ENCODE peak calls at places on chromosome 12, in nine cellular contexts. One of them, this sample, is unnamed.

GRCh38 chr12:116919247-116919671 is 8.5 kb downstream of the FBXW8 start:
- DNase-seq in GM12878: no peak
- DNase-seq in WTC11: no peak
- DNase-seq in H1: no peak
- DNase-seq in A549: no peak
- DNase-seq in K562: peak; percentile 83
- DNase-seq in SK-N-SH: no peak
- DNase-seq in endothelial cell of umbilical vein: no peak
- DNase-seq in HCT116: no peak
- DNase-seq in this sample: peak; percentile 94

GRCh38 chr12:7439579-7440505 is 4.1 kb downstream of the CD163L1 start:
- DNase-seq in GM12878: no peak
- DNase-seq in WTC11: peak; percentile 84
- DNase-seq in H1: peak; percentile 77
- DNase-seq in A549: peak; percentile 53
- DNase-seq in K562: peak; percentile 76
- DNase-seq in SK-N-SH: peak; percentile 70
- DNase-seq in endothelial cell of umbilical vein: peak; percentile 65
- DNase-seq in HCT116: no peak
- DNase-seq in this sample: peak; percentile 83

GRCh38 chr12:126182619-126183236 is 1117.5 kb downstream of the AACS start:
- DNase-seq in GM12878: no peak
- DNase-seq in WTC11: no peak
- DNase-seq in H1: no peak
- DNase-seq in A549: no peak
- DNase-seq in K562: no peak
- DNase-seq in SK-N-SH: no peak
- DNase-seq in endothelial cell of umbilical vein: no peak
- DNase-seq in HCT116: no peak
- DNase-seq in this sample: peak; percentile 11

GRCh38 chr12:109170335-109170734 is 53.9 kb downstream of the ACACB start:
- DNase-seq in GM12878: no peak
- DNase-seq in WTC11: no peak
- DNase-seq in H1: no peak
- DNase-seq in A549: no peak
- DNase-seq in K562: no peak
- DNase-seq in SK-N-SH: no peak
- DNase-seq in endothelial cell of umbilical vein: peak; percentile 15
- DNase-seq in HCT116: no peak
- DNase-seq in this sample: no peak

GRCh38 chr12:71128191-71128590 is 29.6 kb downstream of the TSPAN8 start:
- DNase-seq in GM12878: no peak
- DNase-seq in WTC11: no peak
- DNase-seq in H1: no peak
- DNase-seq in A549: no peak
- DNase-seq in K562: no peak
- DNase-seq in SK-N-SH: no peak
- DNase-seq in endothelial cell of umbilical vein: no peak
- DNase-seq in HCT116: no peak
- DNase-seq in this sample: no peak

GRCh38 chr12:20142956-20143355 is 225.4 kb upstream of the PDE3A start:
- DNase-seq in GM12878: no peak
- DNase-seq in WTC11: no peak
- DNase-seq in H1: no peak
- DNase-seq in A549: no peak
- DNase-seq in K562: no peak
- DNase-seq in SK-N-SH: peak; percentile 7
- DNase-seq in endothelial cell of umbilical vein: no peak
- DNase-seq in HCT116: no peak
- DNase-seq in this sample: no peak

GRCh38 chr12:114409796-114410520 is 4.0 kb upstream of the TBX5 start:
- DNase-seq in GM12878: no peak
- DNase-seq in WTC11: no peak
- DNase-seq in H1: no peak
- DNase-seq in A549: no peak
- DNase-seq in K562: no peak
- DNase-seq in SK-N-SH: no peak
- DNase-seq in endothelial cell of umbilical vein: no peak
- DNase-seq in HCT116: no peak
- DNase-seq in this sample: no peak

GRCh38 chr12:91926810-91927209 is 218.8 kb downstream of the BTG1 start:
- DNase-seq in GM12878: no peak
- DNase-seq in WTC11: no peak
- DNase-seq in H1: no peak
- DNase-seq in A549: peak; percentile 40
- DNase-seq in K562: no peak
- DNase-seq in SK-N-SH: no peak
- DNase-seq in endothelial cell of umbilical vein: peak; percentile 85
- DNase-seq in HCT116: no peak
- DNase-seq in this sample: no peak

GRCh38 chr12:8081228-8081920 is 700 bp upstream of the NECAP1 start:
- DNase-seq in GM12878: no peak
- DNase-seq in WTC11: no peak
- DNase-seq in H1: no peak
- DNase-seq in A549: no peak
- DNase-seq in K562: peak; percentile 26
- DNase-seq in SK-N-SH: no peak
- DNase-seq in endothelial cell of umbilical vein: no peak
- DNase-seq in HCT116: no peak
- DNase-seq in this sample: peak; percentile 34

GRCh38 chr12:124391340-124392261 is 96.7 kb downstream of the RFLNA start:
- DNase-seq in GM12878: peak; percentile 28
- DNase-seq in WTC11: no peak
- DNase-seq in H1: no peak
- DNase-seq in A549: no peak
- DNase-seq in K562: peak; percentile 44
- DNase-seq in SK-N-SH: no peak
- DNase-seq in endothelial cell of umbilical vein: peak; percentile 42
- DNase-seq in HCT116: peak; percentile 29
- DNase-seq in this sample: peak; percentile 96

GRCh38 chr12:26044007-26044394 is 80.8 kb downstream of the BHLHE41 start:
- DNase-seq in GM12878: no peak
- DNase-seq in WTC11: no peak
- DNase-seq in H1: no peak
- DNase-seq in A549: no peak
- DNase-seq in K562: no peak
- DNase-seq in SK-N-SH: no peak
- DNase-seq in endothelial cell of umbilical vein: no peak
- DNase-seq in HCT116: no peak
- DNase-seq in this sample: no peak

GRCh38 chr12:12774791-12775190 is 10.7 kb upstream of the APOLD1 start:
- DNase-seq in GM12878: no peak
- DNase-seq in WTC11: no peak
- DNase-seq in H1: no peak
- DNase-seq in A549: no peak
- DNase-seq in K562: no peak
- DNase-seq in SK-N-SH: no peak
- DNase-seq in endothelial cell of umbilical vein: no peak
- DNase-seq in HCT116: no peak
- DNase-seq in this sample: no peak

GRCh38 chr12:111407371-111408115 is 1.8 kb downstream of the SH2B3 start:
- DNase-seq in GM12878: no peak
- DNase-seq in WTC11: no peak
- DNase-seq in H1: no peak
- DNase-seq in A549: no peak
- DNase-seq in K562: no peak
- DNase-seq in SK-N-SH: peak; percentile 43
- DNase-seq in endothelial cell of umbilical vein: no peak
- DNase-seq in HCT116: no peak
- DNase-seq in this sample: no peak

GRCh38 chr12:13390381-13390856 is 193.9 kb downstream of the EMP1 start:
- DNase-seq in GM12878: no peak
- DNase-seq in WTC11: no peak
- DNase-seq in H1: peak; percentile 41
- DNase-seq in A549: peak; percentile 76
- DNase-seq in K562: no peak
- DNase-seq in SK-N-SH: peak; percentile 69
- DNase-seq in endothelial cell of umbilical vein: peak; percentile 9
- DNase-seq in HCT116: peak; percentile 24
- DNase-seq in this sample: no peak

GRCh38 chr12:9943244-9943643 is 11.1 kb upstream of the CLEC2A start:
- DNase-seq in GM12878: no peak
- DNase-seq in WTC11: peak; percentile 45
- DNase-seq in H1: no peak
- DNase-seq in A549: no peak
- DNase-seq in K562: no peak
- DNase-seq in SK-N-SH: no peak
- DNase-seq in endothelial cell of umbilical vein: no peak
- DNase-seq in HCT116: no peak
- DNase-seq in this sample: no peak

GRCh38 chr12:17971850-17972249 is 118.1 kb downstream of the RERGL start:
- DNase-seq in GM12878: no peak
- DNase-seq in WTC11: no peak
- DNase-seq in H1: no peak
- DNase-seq in A549: no peak
- DNase-seq in K562: no peak
- DNase-seq in SK-N-SH: no peak
- DNase-seq in endothelial cell of umbilical vein: no peak
- DNase-seq in HCT116: no peak
- DNase-seq in this sample: no peak

GRCh38 chr12:116222358-116222757 is 55.1 kb downstream of the MED13L start:
- DNase-seq in GM12878: no peak
- DNase-seq in WTC11: no peak
- DNase-seq in H1: no peak
- DNase-seq in A549: no peak
- DNase-seq in K562: no peak
- DNase-seq in SK-N-SH: no peak
- DNase-seq in endothelial cell of umbilical vein: peak; percentile 93
- DNase-seq in HCT116: peak; percentile 85
- DNase-seq in this sample: peak; percentile 34

GRCh38 chr12:61676520-61676919 is 583.7 kb upstream of the USP15 start:
- DNase-seq in GM12878: no peak
- DNase-seq in WTC11: no peak
- DNase-seq in H1: no peak
- DNase-seq in A549: no peak
- DNase-seq in K562: no peak
- DNase-seq in SK-N-SH: no peak
- DNase-seq in endothelial cell of umbilical vein: no peak
- DNase-seq in HCT116: no peak
- DNase-seq in this sample: no peak
- TF ChIP-seq MAX in GM12878: no peak
- TF ChIP-seq MAX in WTC11: no peak
- TF ChIP-seq MAX in H1: no peak
- TF ChIP-seq MAX in A549: no peak
- TF ChIP-seq MAX in K562: no peak
- TF ChIP-seq MAX in SK-N-SH: no peak
- TF ChIP-seq MAX in endothelial cell of umbilical vein: no peak
- TF ChIP-seq MAX in HCT116: no peak
- TF ChIP-seq MAX in this sample: no peak

GRCh38 chr12:104482113-104482512 is 25.4 kb downstream of the CHST11 start:
- DNase-seq in GM12878: no peak
- DNase-seq in WTC11: no peak
- DNase-seq in H1: no peak
- DNase-seq in A549: no peak
- DNase-seq in K562: no peak
- DNase-seq in SK-N-SH: no peak
- DNase-seq in endothelial cell of umbilical vein: no peak
- DNase-seq in HCT116: no peak
- DNase-seq in this sample: no peak
- TF ChIP-seq MAX in GM12878: no peak
- TF ChIP-seq MAX in WTC11: no peak
- TF ChIP-seq MAX in H1: no peak
- TF ChIP-seq MAX in A549: no peak
- TF ChIP-seq MAX in K562: no peak
- TF ChIP-seq MAX in SK-N-SH: no peak
- TF ChIP-seq MAX in endothelial cell of umbilical vein: no peak
- TF ChIP-seq MAX in HCT116: no peak
- TF ChIP-seq MAX in this sample: no peak

DNA sequence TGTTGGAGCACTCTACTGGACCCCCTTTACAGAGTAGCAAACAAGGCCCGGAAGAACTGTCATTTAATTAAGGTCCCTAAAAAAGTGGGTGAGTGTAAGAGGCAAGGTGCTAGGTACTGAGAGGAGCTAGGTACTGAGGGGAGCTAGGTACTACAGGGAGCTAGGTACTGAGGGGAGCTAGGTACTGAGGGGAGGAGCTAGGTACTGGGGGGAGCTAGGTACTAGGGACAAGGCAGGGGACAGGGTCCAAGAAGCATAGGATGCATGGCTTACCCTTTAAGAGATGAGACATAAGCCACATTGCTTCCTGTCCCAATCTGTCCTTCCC is 4.9 kb downstream of the KRT5 start:
- DNase-seq in GM12878: no peak
- DNase-seq in WTC11: no peak
- DNase-seq in H1: no peak
- DNase-seq in A549: no peak
- DNase-seq in K562: no peak
- DNase-seq in SK-N-SH: no peak
- DNase-seq in endothelial cell of umbilical vein: no peak
- DNase-seq in HCT116: no peak
- DNase-seq in this sample: no peak
- TF ChIP-seq MAX in GM12878: no peak
- TF ChIP-seq MAX in WTC11: no peak
- TF ChIP-seq MAX in H1: no peak
- TF ChIP-seq MAX in A549: no peak
- TF ChIP-seq MAX in K562: no peak
- TF ChIP-seq MAX in SK-N-SH: no peak
- TF ChIP-seq MAX in endothelial cell of umbilical vein: no peak
- TF ChIP-seq MAX in HCT116: no peak
- TF ChIP-seq MAX in this sample: no peak

GRCh38 chr12:85711735-85712390 is 124.3 kb downstream of the RASSF9 start:
- DNase-seq in GM12878: no peak
- DNase-seq in WTC11: no peak
- DNase-seq in H1: no peak
- DNase-seq in A549: no peak
- DNase-seq in K562: no peak
- DNase-seq in SK-N-SH: no peak
- DNase-seq in endothelial cell of umbilical vein: no peak
- DNase-seq in HCT116: no peak
- DNase-seq in this sample: no peak

GRCh38 chr12:85713368-85713767 is 122.8 kb downstream of the RASSF9 start:
- DNase-seq in GM12878: no peak
- DNase-seq in WTC11: no peak
- DNase-seq in H1: no peak
- DNase-seq in A549: no peak
- DNase-seq in K562: no peak
- DNase-seq in SK-N-SH: no peak
- DNase-seq in endothelial cell of umbilical vein: no peak
- DNase-seq in HCT116: no peak
- DNase-seq in this sample: no peak

GRCh38 chr12:85714425-85714824 is 121.8 kb downstream of the RASSF9 start:
- DNase-seq in GM12878: no peak
- DNase-seq in WTC11: no peak
- DNase-seq in H1: no peak
- DNase-seq in A549: no peak
- DNase-seq in K562: no peak
- DNase-seq in SK-N-SH: no peak
- DNase-seq in endothelial cell of umbilical vein: no peak
- DNase-seq in HCT116: no peak
- DNase-seq in this sample: no peak

DNA sequence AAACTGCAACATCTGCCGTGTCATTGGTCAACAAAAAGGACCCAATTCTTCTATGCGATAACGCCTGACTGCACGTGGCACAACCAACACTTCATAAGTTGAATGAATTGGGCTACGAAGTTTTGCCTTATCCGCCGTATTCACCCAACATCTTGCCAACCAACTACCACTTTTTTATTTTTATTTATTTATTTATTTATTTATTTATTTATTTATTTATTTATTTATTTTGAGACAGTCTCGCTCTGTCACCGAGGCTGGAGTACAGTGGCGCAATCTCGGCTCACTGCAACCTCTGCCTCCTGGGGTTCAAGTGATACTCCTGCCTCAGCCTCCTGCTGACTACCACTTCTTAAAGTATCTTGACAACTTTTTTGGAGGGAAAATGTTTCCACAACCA is 127.4 kb downstream of the RASSF9 start:
- DNase-seq in GM12878: no peak
- DNase-seq in WTC11: no peak
- DNase-seq in H1: no peak
- DNase-seq in A549: no peak
- DNase-seq in K562: no peak
- DNase-seq in SK-N-SH: no peak
- DNase-seq in endothelial cell of umbilical vein: no peak
- DNase-seq in HCT116: no peak
- DNase-seq in this sample: no peak
- TF ChIP-seq MAX in GM12878: no peak
- TF ChIP-seq MAX in WTC11: no peak
- TF ChIP-seq MAX in H1: no peak
- TF ChIP-seq MAX in A549: no peak
- TF ChIP-seq MAX in K562: no peak
- TF ChIP-seq MAX in SK-N-SH: no peak
- TF ChIP-seq MAX in endothelial cell of umbilical vein: no peak
- TF ChIP-seq MAX in HCT116: no peak
- TF ChIP-seq MAX in this sample: no peak

This sample was measured in NB4.